ENCODE peak calls at places on chromosome 22, in four cellular contexts. M is AG09309, I is brain microvascular endothelial cell, A is PC-3. Z is an unnamed sample.

GRCh38 chr22:46971141-46971775 is 208.8 kb downstream of the TBC1D22A start:
- DNase-seq in M (no peak), A (no peak), I (peak), Z (no peak)

GRCh38 chr22:35539910-35540599 is 576 bp upstream of the RASD2 start:
- DNase-seq in I (no peak), A (peak), M (no peak), Z (no peak)

GRCh38 chr22:48837341-48837935 is 990.2 kb downstream of the BRD1 start:
- DNase-seq in A (peak), I (no peak), M (no peak), Z (no peak)

GRCh38 chr22:46267431-46268279 is at the start of gene TTC38:
- DNase-seq in A (peak), I (peak), M (peak), Z (no peak)

GRCh38 chr22:50641696-50642607 is 14.0 kb upstream of the ARSA start:
- DNase-seq in A (no peak), I (peak), M (no peak), Z (no peak)

GRCh38 chr22:46084943-46085830 is 65.1 kb upstream of the PPARA start:
- DNase-seq in I (no peak), A (peak), M (peak), Z (no peak)

GRCh38 chr22:42961815-42962214 is 53.1 kb downstream of the PACSIN2 start:
- DNase-seq in I (no peak), A (no peak), M (no peak), Z (no peak)

GRCh38 chr22:42969348-42969975 is 45.5 kb downstream of the PACSIN2 start:
- DNase-seq in M (peak), A (peak), I (no peak), Z (peak)

GRCh38 chr22:39177791-39178190 is 25.3 kb upstream of the CBX7 start:
- DNase-seq in A (no peak), I (no peak), M (no peak), Z (no peak)

GRCh38 chr22:18954333-18954732 is 18.2 kb upstream of the PRODH start:
- DNase-seq in A (peak), M (no peak), I (peak), Z (no peak)

GRCh38 chr22:36064358-36064757 is 35.7 kb upstream of the RBFOX2 start:
- DNase-seq in M (no peak), A (no peak), I (no peak), Z (no peak)

GRCh38 chr22:47498969-47499368 is 736.5 kb downstream of the TBC1D22A start:
- DNase-seq in A (no peak), M (no peak), I (no peak), Z (no peak)

GRCh38 chr22:20486229-20486628 is 9.4 kb downstream of the KLHL22 start:
- DNase-seq in A (no peak), I (no peak), M (no peak), Z (no peak)

GRCh38 chr22:47067911-47068654 is 305.6 kb downstream of the TBC1D22A start:
- DNase-seq in M (no peak), A (no peak), I (no peak), Z (no peak)

GRCh38 chr22:28989484-28989883 is 72.1 kb downstream of the C22orf31 start:
- DNase-seq in I (no peak), A (no peak), M (no peak), Z (no peak)

GRCh38 chr22:43636086-43636485 is 176.0 kb downstream of the EFCAB6 start:
- DNase-seq in A (no peak), M (no peak), I (no peak), Z (no peak)

GRCh38 chr22:50360578-50360977 is 17.5 kb downstream of the PPP6R2 start:
- DNase-seq in M (no peak), I (no peak), A (no peak), Z (no peak)

GRCh38 chr22:22942511-22943329 is 55.1 kb downstream of the IGLL5 start:
- DNase-seq in I (peak), M (no peak), A (peak), Z (no peak)

DNA sequence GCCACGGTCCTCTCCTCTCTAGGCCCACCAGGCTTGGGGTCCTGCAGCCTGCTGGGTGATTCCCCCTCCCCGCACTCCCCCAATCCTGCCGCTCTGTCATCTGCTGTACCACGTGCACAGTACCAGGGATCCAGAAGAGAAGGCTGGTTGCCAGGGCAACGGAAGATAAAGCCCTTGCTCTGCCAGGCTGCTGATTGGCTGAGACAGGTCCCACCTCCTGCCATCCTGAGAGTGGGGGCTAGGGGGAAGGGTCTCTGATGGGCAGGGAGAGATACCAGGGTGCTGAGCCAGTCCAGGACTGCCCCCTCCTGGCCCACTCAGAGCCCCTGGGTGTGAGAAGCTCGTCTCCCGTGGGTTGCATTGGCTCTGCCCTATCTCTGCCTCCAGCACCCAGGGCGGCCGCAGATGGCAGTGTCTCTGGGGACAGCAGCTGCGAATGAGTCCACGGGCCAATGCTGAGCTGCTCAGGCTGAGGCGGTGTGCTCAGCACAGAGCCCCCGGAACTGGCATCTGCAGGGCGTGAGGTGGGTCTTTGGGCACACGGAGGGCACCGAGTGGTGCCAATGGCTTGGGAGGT is at the start of gene SMIM45:
- DNase-seq in I (no peak), M (no peak), A (no peak), Z (no peak)
- H3K4me3 ChIP-seq in I (no peak), M (no peak), A (no peak), Z (no peak)

GRCh38 chr22:41939981-41940852 is 6.7 kb downstream of the CENPM start:
- DNase-seq in M (no peak), A (no peak), I (no peak), Z (no peak)
- H3K4me3 ChIP-seq in M (no peak), A (no peak), I (no peak), Z (no peak)

GRCh38 chr22:45007247-45007945 is 2.4 kb downstream of the PHF21B start:
- DNase-seq in I (peak), A (no peak), M (no peak), Z (no peak)
- H3K4me3 ChIP-seq in I (no peak), A (peak), M (no peak), Z (no peak)

DNA sequence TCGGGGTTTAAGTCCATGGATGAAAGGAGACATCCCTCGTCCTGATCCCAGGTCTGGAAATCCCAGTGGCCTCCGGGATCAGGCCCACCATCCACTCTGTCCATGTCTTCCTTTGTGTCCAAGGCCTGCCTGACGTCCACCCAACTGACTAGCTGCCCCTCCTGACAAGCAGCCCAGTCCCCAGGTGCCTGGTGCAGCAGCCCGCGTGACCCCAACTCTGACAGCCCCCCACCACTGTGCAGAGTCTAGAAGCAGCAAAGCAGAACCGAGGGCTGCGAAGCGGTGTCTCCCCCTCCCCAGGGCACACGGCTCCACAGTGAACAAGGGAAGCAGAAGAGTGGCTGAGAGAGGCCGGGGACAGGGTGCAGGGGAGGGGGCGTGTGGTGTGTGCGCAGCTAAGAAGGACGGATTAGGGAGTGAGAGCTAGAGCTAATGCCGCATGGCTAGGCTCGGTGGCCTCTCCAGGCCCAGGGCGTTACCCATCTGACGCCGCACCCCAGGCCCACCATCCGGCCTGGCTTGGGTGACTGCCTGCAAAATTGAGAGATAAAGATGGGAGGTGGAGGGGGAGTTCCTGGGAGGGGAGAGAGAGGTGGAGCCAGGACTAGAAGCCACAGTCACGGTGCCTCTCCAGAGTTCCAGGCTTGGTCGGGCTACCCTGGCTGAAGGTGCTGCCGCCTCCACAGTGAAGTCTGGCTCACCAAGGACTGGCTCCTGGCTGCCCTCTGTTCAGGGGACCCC is 16.6 kb upstream of the BAIAP2L2 start:
- DNase-seq in A (no peak), I (no peak), M (no peak), Z (no peak)
- H3K4me3 ChIP-seq in A (no peak), I (no peak), M (no peak), Z (no peak)

DNA sequence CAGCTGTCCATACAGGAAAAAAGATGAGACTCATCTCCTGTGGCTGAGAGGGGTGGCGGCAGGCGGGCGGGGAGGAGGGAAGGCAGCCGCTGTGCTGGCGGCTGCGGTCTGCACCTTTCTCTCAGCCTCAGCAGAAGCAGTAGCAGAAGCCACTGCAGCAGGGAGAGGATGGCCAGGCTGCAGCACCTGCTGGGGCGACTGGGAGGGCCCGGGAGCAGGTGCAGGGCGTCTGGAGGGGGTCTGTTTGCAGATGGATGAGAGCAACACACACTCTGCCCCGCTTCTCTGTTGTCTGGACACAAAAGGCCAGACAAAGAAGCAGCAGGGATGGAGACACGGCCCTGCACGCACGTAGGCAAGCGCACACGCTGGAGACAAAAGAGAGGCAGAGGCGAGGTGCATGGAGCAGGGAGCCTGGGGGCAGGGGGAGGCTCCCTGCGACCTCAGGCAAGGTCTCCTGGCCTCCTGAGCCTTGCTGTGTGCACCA is 9.3 kb upstream of the MIAT start:
- DNase-seq in I (no peak), M (no peak), A (no peak), Z (no peak)
- H3K4me3 ChIP-seq in I (no peak), M (no peak), A (no peak), Z (no peak)

GRCh38 chr22:41288245-41288946 is 2.4 kb upstream of the RANGAP1 start:
- DNase-seq in A (peak), I (peak), M (no peak), Z (no peak)
- H3K4me3 ChIP-seq in A (peak), I (no peak), M (no peak), Z (no peak)

GRCh38 chr22:31247726-31248125 is 35.6 kb downstream of the LIMK2 start:
- DNase-seq in I (no peak), M (no peak), A (no peak), Z (no peak)
- H3K4me3 ChIP-seq in I (peak), M (no peak), A (no peak), Z (peak)